ENCODE peak calls at places on chromosomes 11 and 22, in six cellular contexts. P, C, O, K, S and Q are unnamed samples.

GRCh38 chr22:44913198-44913983 is 96.4 kb downstream of the PHF21B start:
- DNase-seq in O (no peak), K (no peak), S (no peak), C (no peak), P (no peak), Q (no peak)

GRCh38 chr22:29379258-29379657 is 9.1 kb downstream of the AP1B1 start:
- DNase-seq in K (no peak), O (no peak), C (no peak), S (no peak), P (no peak), Q (no peak)

GRCh38 chr11:57474017-57474750 is 13.9 kb downstream of the RTN4RL2 start:
- DNase-seq in C (no peak), S (peak; percentile 58), O (no peak), K (no peak), P (no peak), Q (no peak)

GRCh38 chr11:134916829-134917228 is 504.8 kb upstream of the B3GAT1 start:
- DNase-seq in S (no peak), C (no peak), K (no peak), O (no peak), P (no peak), Q (peak; percentile 24)

GRCh38 chr11:1092919-1093318 is 18.2 kb downstream of the MUC2 start:
- DNase-seq in S (no peak), P (no peak), O (no peak), K (no peak), C (no peak), Q (no peak)

GRCh38 chr11:133343951-133344350 is 188.3 kb downstream of the OPCML start:
- DNase-seq in P (no peak), S (no peak), K (no peak), C (no peak), O (peak; percentile 4), Q (peak; percentile 64)

GRCh38 chr22:49950396-49950994 is 10.1 kb upstream of the PIM3 start:
- DNase-seq in O (no peak), C (no peak), P (peak; percentile 61), S (no peak), K (no peak), Q (no peak)

GRCh38 chr11:90414221-90414620 is 191.4 kb upstream of the CHORDC1 start:
- DNase-seq in O (no peak), C (no peak), P (no peak), S (no peak), K (no peak), Q (no peak)

GRCh38 chr11:65781152-65781961 is 581 bp upstream of the AP5B1 start:
- DNase-seq in K (no peak), C (peak; percentile 45), O (no peak), S (no peak), P (peak; percentile 37), Q (no peak)

GRCh38 chr22:50255607-50256006 is 4.5 kb upstream of the HDAC10 start:
- DNase-seq in O (no peak), P (no peak), K (no peak), S (no peak), C (no peak), Q (no peak)

GRCh38 chr22:49214976-49215375 is 612.7 kb downstream of the BRD1 start:
- DNase-seq in K (no peak), O (no peak), S (no peak), C (no peak), P (peak; percentile 1), Q (no peak)

GRCh38 chr11:14342906-14343305 is 16.1 kb downstream of the RRAS2 start:
- DNase-seq in C (no peak), S (no peak), O (peak; percentile 83), P (no peak), K (peak; percentile 56), Q (peak; percentile 56)

GRCh38 chr22:50507421-50507990 is at the start of gene LMF2:
- DNase-seq in K (no peak), P (peak; percentile 95), O (no peak), C (peak; percentile 96), S (peak; percentile 91), Q (no peak)

GRCh38 chr22:25663654-25664053 is 78.3 kb upstream of the MYO18B start:
- DNase-seq in P (no peak), O (no peak), C (no peak), S (no peak), K (no peak), Q (no peak)

GRCh38 chr22:50621948-50622722 is 5.8 kb downstream of the ARSA start:
- DNase-seq in P (peak; percentile 65), C (no peak), S (peak; percentile 51), O (no peak), K (peak; percentile 50), Q (no peak)

GRCh38 chr11:97683733-97684132 is 1293.9 kb downstream of the JRKL start:
- DNase-seq in C (no peak), O (peak; percentile 23), S (no peak), P (no peak), K (peak; percentile 21), Q (no peak)

GRCh38 chr11:120717042-120717441 is 205.5 kb downstream of the GRIK4 start:
- DNase-seq in C (no peak), K (no peak), P (no peak), S (no peak), O (no peak), Q (no peak)

GRCh38 chr11:1773131-1773510 is 9.4 kb upstream of the CTSD start:
- DNase-seq in S (no peak), P (peak; percentile 9), O (no peak), K (no peak), C (no peak), Q (no peak)

GRCh38 chr11:131917634-131918384 is 547.4 kb downstream of the NTM start:
- DNase-seq in K (no peak), C (no peak), O (no peak), S (no peak), P (no peak), Q (no peak)

GRCh38 chr22:38924197-38924952 is 33.0 kb upstream of the APOBEC3A start:
- DNase-seq in C (no peak), S (no peak), O (peak; percentile 82), P (peak; percentile 88), K (no peak), Q (peak; percentile 94)

GRCh38 chr11:102390667-102391449 is 43.8 kb downstream of the BIRC2 start:
- DNase-seq in O (peak; percentile 76), K (peak; percentile 78), P (peak; percentile 68), S (peak; percentile 52), C (peak; percentile 68), Q (peak; percentile 60)

GRCh38 chr11:102393272-102393730 is 46.3 kb downstream of the BIRC2 start:
- DNase-seq in P (no peak), C (no peak), O (no peak), K (no peak), S (no peak), Q (no peak)

GRCh38 chr11:102395720-102396358 is 48.8 kb downstream of the BIRC2 start:
- DNase-seq in K (no peak), S (no peak), C (no peak), P (no peak), O (no peak), Q (no peak)

GRCh38 chr11:102389253-102389652 is 42.2 kb downstream of the BIRC2 start:
- DNase-seq in P (no peak), C (no peak), K (no peak), O (peak; percentile 6), S (no peak), Q (no peak)

DNA sequence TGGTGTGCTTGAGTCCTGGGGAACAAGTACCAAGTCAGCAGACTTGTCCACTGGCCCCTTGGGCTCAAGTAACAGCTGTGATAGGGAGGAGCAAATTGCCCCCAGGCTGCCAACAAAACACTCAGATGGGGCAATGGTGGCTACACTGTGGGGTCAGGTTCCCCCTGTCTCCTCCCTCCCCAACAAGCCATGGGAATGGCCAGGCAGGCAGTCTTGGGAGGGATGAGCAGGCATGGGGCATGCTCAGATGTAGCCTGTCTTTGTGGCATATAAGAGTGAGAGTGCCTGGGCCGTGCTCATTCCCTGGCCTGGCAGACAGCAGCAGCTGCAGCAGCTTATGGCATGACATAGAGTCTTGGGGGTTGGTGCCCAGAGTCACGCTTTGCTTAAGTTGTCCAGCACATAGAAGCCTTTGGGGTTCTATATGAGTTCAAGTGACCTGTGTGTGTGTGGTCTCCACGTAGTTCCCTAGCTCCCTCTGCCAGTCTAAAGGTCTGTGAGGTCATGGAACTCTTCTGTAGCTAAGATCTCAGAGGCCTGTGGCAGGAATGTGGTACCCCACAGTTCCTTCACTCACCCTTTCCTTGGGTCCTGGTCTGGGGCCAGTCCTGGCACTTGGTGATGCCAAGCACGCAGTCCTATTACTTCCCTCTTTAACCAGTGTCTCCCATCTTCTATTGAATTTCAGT is 44.7 kb downstream of the BIRC2 start:
- DNase-seq in P (no peak), K (no peak), S (no peak), O (no peak), C (no peak), Q (no peak)
- TF ChIP-seq CTCF in P (no peak), K (no peak), S (no peak), O (no peak), C (no peak), Q (no peak)

GRCh38 chr22:19775496-19776325 is 15.1 kb downstream of the TBX1 start:
- DNase-seq in P (no peak), S (no peak), K (peak; percentile 14), O (no peak), C (no peak), Q (no peak)

GRCh38 chr22:19779685-19780268 is 19.2 kb downstream of the TBX1 start:
- DNase-seq in P (no peak), O (no peak), C (no peak), S (no peak), K (no peak), Q (no peak)

GRCh38 chr22:19776433-19777031 is 16.0 kb downstream of the TBX1 start:
- DNase-seq in O (no peak), P (no peak), C (no peak), S (no peak), K (no peak), Q (no peak)

GRCh38 chr22:19782533-19782932 is 22.0 kb downstream of the TBX1 start:
- DNase-seq in S (no peak), K (no peak), O (no peak), C (no peak), P (no peak), Q (no peak)

GRCh38 chr22:19779011-19779421 is 18.4 kb downstream of the TBX1 start:
- DNase-seq in C (no peak), P (no peak), O (no peak), K (no peak), S (no peak), Q (no peak)
- TF ChIP-seq CTCF in C (no peak), P (no peak), O (no peak), K (no peak), S (no peak), Q (no peak)

GRCh38 chr11:10694481-10695239 is 1.1 kb upstream of the IRAG1 start:
- DNase-seq in K (no peak), S (no peak), O (peak; percentile 52), P (no peak), C (no peak), Q (peak; percentile 17)
- TF ChIP-seq CTCF in K (no peak), S (no peak), O (no peak), P (no peak), C (no peak), Q (no peak)

DNA sequence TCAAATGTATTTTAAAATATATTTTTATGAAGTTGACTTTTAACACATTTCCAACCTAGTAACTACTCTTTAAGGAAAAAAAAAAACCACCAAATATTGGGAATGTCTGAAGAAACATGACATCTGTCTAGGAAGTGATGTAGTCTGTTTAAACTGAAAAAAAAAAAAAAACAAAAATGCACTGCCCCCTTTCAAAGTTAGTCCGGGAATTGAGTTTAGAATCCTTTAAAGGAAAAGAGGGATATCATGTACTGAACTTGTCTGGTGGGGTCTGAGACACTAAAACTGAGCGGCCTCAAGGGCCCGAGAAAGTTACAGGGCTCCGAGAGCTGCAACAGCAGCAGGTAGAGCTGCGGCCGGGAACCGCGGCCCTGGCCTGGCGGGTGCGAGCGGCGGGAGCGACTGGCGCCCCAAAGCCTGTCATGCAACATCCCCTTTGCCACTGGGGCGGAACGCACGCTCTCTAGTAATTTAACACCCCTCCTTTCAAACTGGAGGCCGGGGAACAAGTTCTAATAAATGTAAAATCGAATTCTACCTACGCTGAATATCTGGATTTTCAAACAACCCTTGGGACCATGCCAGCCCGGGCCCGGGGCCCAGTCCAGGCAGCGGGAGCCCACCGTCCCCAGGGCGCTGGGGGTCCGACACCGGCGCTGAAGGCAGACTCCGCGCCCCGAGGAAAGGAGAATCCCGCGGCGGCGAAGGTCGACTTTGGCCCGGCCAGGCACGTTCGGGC is 758 bp downstream of the RDX start:
- DNase-seq in K (peak; percentile 90), P (peak; percentile 58), C (peak; percentile 69), S (peak; percentile 53), O (peak; percentile 40), Q (peak; percentile 37)
- TF ChIP-seq CTCF in K (no peak), P (no peak), C (no peak), S (no peak), O (no peak), Q (no peak)